ENCODE peak calls at places on chromosomes 12 and 14, in four cellular contexts. P is AG08395; K is activated T-helper 9 cell treated with anti-CD3 and anti-CD28 coated beads, Interleukin-2, amount 50 U/mL, for 16 hours; A is Peyer's patch. Y is an unnamed sample.
A peak's percentile ranks its signal among the peaks of the same experiment; 100 is the strongest.

GRCh38 chr12:19779393-19780056 is 340.2 kb downstream of the AEBP2 start:
- DNase-seq in P (no peak), A (no peak), K (no peak), Y (no peak)

GRCh38 chr14:52299692-52300278 is 14.3 kb upstream of the PTGER2 start:
- DNase-seq in K (no peak), A (no peak), P (peak; percentile 72), Y (no peak)

GRCh38 chr14:52269100-52269499 is 1.6 kb downstream of the PTGDR start:
- DNase-seq in A (no peak), P (no peak), K (no peak), Y (no peak)

GRCh38 chr14:91413547-91414474 is 3.8 kb downstream of the CCDC88C start:
- DNase-seq in A (peak; percentile 89), P (no peak), K (peak; percentile 33), Y (no peak)

GRCh38 chr12:56657416-56658379 is 11.9 kb upstream of the ATP5F1B start:
- DNase-seq in K (no peak), P (no peak), A (no peak), Y (no peak)

GRCh38 chr12:131736807-131737484 is 26.1 kb downstream of the SFSWAP start:
- DNase-seq in A (no peak), K (no peak), P (no peak), Y (no peak)

GRCh38 chr12:104190641-104191176 is 24.9 kb upstream of the TXNRD1 start:
- DNase-seq in K (no peak), A (no peak), P (no peak), Y (no peak)

GRCh38 chr12:102438047-102438822 is 42.1 kb downstream of the IGF1 start:
- DNase-seq in P (peak; percentile 4), K (no peak), A (no peak), Y (no peak)

GRCh38 chr12:80186727-80187217 is 87.4 kb downstream of the OTOGL start:
- DNase-seq in P (peak; percentile 87), A (peak; percentile 57), K (no peak), Y (peak; percentile 40)

GRCh38 chr12:46818654-46819053 is 7.1 kb downstream of the SLC38A4 start:
- DNase-seq in K (no peak), A (no peak), P (no peak), Y (no peak)

GRCh38 chr12:112419269-112420133 is 754 bp downstream of the PTPN11 start:
- DNase-seq in A (peak; percentile 76), K (no peak), P (peak; percentile 87), Y (peak; percentile 83)